ENCODE peak calls at places on chromosomes 3 and 15, in eight cellular contexts. G, V, R, P, K, S, W and Z are unnamed samples.
A peak's percentile ranks its signal among the peaks of the same experiment; 100 is the strongest.

GRCh38 chr3:119148493-119149180 is 2.7 kb downstream of the TEX55 start:
- DNase-seq in R (no peak), P (no peak), G (no peak), W (no peak), V (no peak), K (no peak), S (no peak), Z (no peak)

GRCh38 chr15:76996526-76997401 is 1.8 kb downstream of the PSTPIP1 start:
- DNase-seq in K (no peak), P (peak; percentile 40), W (no peak), S (no peak), G (peak; percentile 53), V (no peak), R (no peak), Z (no peak)

GRCh38 chr3:66409771-66410355 is 91.0 kb downstream of the LRIG1 start:
- DNase-seq in P (no peak), G (no peak), R (no peak), W (no peak), V (no peak), K (no peak), S (no peak), Z (no peak)

GRCh38 chr15:41561777-41562145 is 2.7 kb downstream of the TYRO3 start:
- DNase-seq in P (no peak), V (no peak), R (no peak), G (no peak), S (no peak), K (no peak), W (no peak), Z (peak; percentile 67)

GRCh38 chr3:37907906-37908305 is 46.2 kb downstream of the CTDSPL start:
- DNase-seq in V (peak; percentile 95), W (no peak), G (no peak), R (peak; percentile 84), P (no peak), S (no peak), K (no peak), Z (no peak)

GRCh38 chr3:71542548-71543370 is 40.8 kb downstream of the FOXP1 start:
- DNase-seq in K (no peak), G (peak; percentile 63), R (no peak), S (no peak), P (peak; percentile 95), W (peak; percentile 21), V (no peak), Z (peak; percentile 18)

GRCh38 chr3:188315563-188315962 is 161.6 kb downstream of the LPP start:
- DNase-seq in V (no peak), G (no peak), S (no peak), K (no peak), R (no peak), W (no peak), P (no peak), Z (no peak)

GRCh38 chr3:31462050-31462569 is 70.6 kb upstream of the STT3B start:
- DNase-seq in P (peak; percentile 76), V (peak; percentile 37), S (no peak), R (peak; percentile 64), W (no peak), G (no peak), K (no peak), Z (peak; percentile 24)

GRCh38 chr3:129344540-129345220 is 66.0 kb downstream of the HMCES start:
- DNase-seq in K (no peak), P (no peak), V (no peak), W (peak; percentile 67), R (no peak), S (no peak), G (no peak), Z (peak; percentile 85)

GRCh38 chr3:162211470-162211869 is 714.9 kb downstream of the OTOL1 start:
- DNase-seq in R (no peak), V (no peak), P (no peak), S (no peak), K (no peak), W (no peak), G (no peak), Z (no peak)

GRCh38 chr15:29936353-29937049 is 114.2 kb upstream of the TJP1 start:
- DNase-seq in G (no peak), K (no peak), W (no peak), P (no peak), S (no peak), V (no peak), R (no peak), Z (no peak)

GRCh38 chr15:30923429-30923828 is 19.7 kb downstream of the FAN1 start:
- DNase-seq in S (no peak), V (no peak), P (no peak), G (no peak), R (no peak), W (no peak), K (no peak), Z (no peak)

GRCh38 chr3:152121292-152121654 is 147.5 kb upstream of the MBNL1 start:
- DNase-seq in K (no peak), S (peak; percentile 13), R (no peak), V (no peak), W (no peak), P (no peak), G (no peak), Z (no peak)

GRCh38 chr15:58110999-58111717 is 27.0 kb upstream of the AQP9 start:
- DNase-seq in W (peak; percentile 74), K (no peak), G (no peak), P (no peak), R (no peak), V (no peak), S (no peak), Z (no peak)

GRCh38 chr15:42020713-42021273 is at the start of gene PLA2G4E:
- DNase-seq in G (no peak), V (no peak), R (no peak), S (no peak), P (no peak), K (no peak), W (no peak), Z (no peak)

DNA sequence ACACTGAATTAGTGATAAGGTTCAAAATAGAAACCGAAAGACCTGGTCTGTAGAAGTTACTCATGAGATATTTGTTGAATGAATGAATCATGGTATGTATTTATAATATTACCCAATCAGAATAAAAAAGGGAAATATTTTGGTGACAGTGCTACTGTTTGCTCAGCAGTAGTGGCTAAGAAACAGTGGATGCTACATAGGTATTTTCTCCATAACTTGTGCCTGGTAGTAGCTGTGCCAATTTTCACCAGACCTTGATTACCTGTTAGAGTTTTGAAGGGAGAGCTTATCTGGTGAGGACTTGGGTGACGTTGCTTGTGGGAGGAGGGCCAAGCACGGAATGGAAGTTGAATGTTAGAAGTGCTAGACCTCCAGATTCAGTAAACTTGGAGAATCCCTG is 14.3 kb downstream of the LIMD1 start:
- DNase-seq in K (no peak), G (no peak), V (no peak), R (no peak), P (no peak), W (no peak), S (no peak), Z (no peak)
- TF ChIP-seq POLR2AphosphoS5 in K (no peak), G (no peak), V (no peak), R (no peak), P (no peak), W (no peak), S (no peak), Z (no peak)

GRCh38 chr15:87403973-87404372 is 852.6 kb downstream of the NTRK3 start:
- DNase-seq in R (no peak), P (no peak), K (no peak), V (no peak), S (no peak), G (no peak), W (no peak), Z (no peak)

DNA sequence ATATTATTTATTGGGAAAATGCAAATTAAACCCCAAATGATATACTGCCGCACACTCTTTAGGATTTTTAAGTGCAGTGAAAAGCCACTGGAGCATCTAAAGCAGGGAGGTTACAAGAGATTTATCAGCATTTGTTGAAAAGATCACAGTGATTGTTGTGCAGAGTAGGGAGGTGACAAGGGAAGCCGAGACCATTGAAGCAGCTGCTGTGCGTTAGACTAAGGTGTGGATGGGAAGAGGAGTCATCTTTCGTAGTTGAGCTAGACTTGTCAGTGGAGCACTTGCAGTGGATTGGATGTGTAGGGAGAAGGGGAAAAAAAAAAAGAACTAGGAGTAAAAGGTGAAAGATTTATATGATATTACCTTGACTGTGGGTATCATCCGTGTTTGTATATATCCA is 854.6 kb downstream of the NTRK3 start:
- DNase-seq in S (no peak), V (no peak), P (no peak), W (no peak), K (no peak), R (no peak), G (no peak), Z (peak; percentile 50)
- TF ChIP-seq REST in S (no peak), V (no peak), P (no peak), W (no peak), K (no peak), R (no peak), G (no peak), Z (no peak)

GRCh38 chr15:78018445-78018844 is 59.1 kb downstream of the TBC1D2B start:
- DNase-seq in S (no peak), K (no peak), P (no peak), R (no peak), W (no peak), G (no peak), V (peak; percentile 13), Z (no peak)
- H3K27ac ChIP-seq in S (no peak overlapping the region), K (no peak overlapping the region), P (peak overlapping the region; percentile 68), R (peak overlapping the region; percentile 60), W (no peak overlapping the region), G (no peak overlapping the region), V (no peak overlapping the region), Z (no peak overlapping the region)

GRCh38 chr15:66936115-66936863 is 129.1 kb upstream of the SMAD3 start:
- DNase-seq in R (no peak), V (no peak), W (no peak), S (no peak), P (no peak), G (peak; percentile 55), K (no peak), Z (no peak)
- TF ChIP-seq POLR2AphosphoS5 in R (no peak), V (no peak), W (no peak), S (no peak), P (no peak), G (no peak), K (no peak), Z (no peak)

GRCh38 chr3:116512281-116512680 is 67.0 kb upstream of the LSAMP start:
- DNase-seq in R (no peak), K (no peak), V (no peak), G (no peak), S (no peak), P (no peak), W (no peak), Z (no peak)

GRCh38 chr3:116517308-116517707 is 72.0 kb upstream of the LSAMP start:
- DNase-seq in P (no peak), R (no peak), G (no peak), W (no peak), K (no peak), S (no peak), V (no peak), Z (peak; percentile 72)

DNA sequence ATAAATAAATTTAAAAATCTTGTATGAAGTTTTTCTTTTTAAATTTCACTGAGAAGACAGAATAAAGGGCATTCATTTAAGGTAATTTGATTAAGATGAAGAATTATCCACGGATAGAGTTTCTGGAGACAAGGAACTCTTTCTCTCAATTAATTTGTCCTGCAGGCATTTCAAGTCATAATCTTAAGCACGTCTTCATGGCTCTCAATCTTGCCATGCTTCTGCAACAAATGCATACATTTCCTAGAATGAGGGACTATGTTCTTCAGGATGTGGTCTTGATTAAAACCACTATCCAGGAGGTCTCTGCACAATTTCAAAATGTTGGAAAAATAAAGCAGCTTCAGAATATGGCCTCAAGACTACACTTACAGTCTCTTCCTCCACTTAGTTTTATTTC is 67.6 kb upstream of the LSAMP start:
- DNase-seq in W (no peak), G (no peak), K (no peak), R (no peak), P (no peak), S (no peak), V (no peak), Z (no peak)
- TF ChIP-seq REST in W (no peak), G (no peak), K (no peak), R (no peak), P (no peak), S (no peak), V (no peak), Z (no peak)